ENCODE peak calls at places on chromosomes 2 and 18, in five cellular contexts. A is GM23248, C is adrenal gland, W is H7, N is AG10803. H is an unnamed sample.

GRCh38 chr18:21393986-21394385 is 152.0 kb downstream of the GREB1L start:
- DNase-seq in A (no peak), C (peak; percentile 24), W (no peak), N (no peak), H (peak; percentile 66)

GRCh38 chr2:7813541-7814310 is 868.1 kb upstream of the ID2 start:
- DNase-seq in A (peak; percentile 54), C (no peak), W (no peak), N (no peak), H (peak; percentile 70)

GRCh38 chr2:12501469-12502147 is 215.1 kb upstream of the TRIB2 start:
- DNase-seq in A (peak; percentile 25), C (no peak), W (no peak), N (no peak), H (peak; percentile 34)

GRCh38 chr18:21911551-21911950 is 171.0 kb downstream of the MIB1 start:
- DNase-seq in A (no peak), C (no peak), W (no peak), N (no peak), H (no peak)

GRCh38 chr2:54591551-54591950 is 131.9 kb upstream of the EML6 start:
- DNase-seq in A (no peak), C (no peak), W (no peak), N (no peak), H (no peak)

GRCh38 chr2:102520009-102520408 is 47.0 kb downstream of the SLC9A4 start:
- DNase-seq in A (peak; percentile 44), C (peak; percentile 29), W (peak; percentile 56), N (peak; percentile 4), H (peak; percentile 48)

GRCh38 chr2:45260946-45261345 is 251.7 kb upstream of the SIX2 start:
- DNase-seq in A (no peak), C (no peak), W (no peak), N (no peak), H (no peak)

GRCh38 chr2:72980535-72981217 is 63.4 kb downstream of the EMX1 start:
- DNase-seq in A (peak; percentile 39), C (no peak), W (peak; percentile 75), N (peak; percentile 54), H (no peak)

GRCh38 chr2:223997938-223998337 is 40.7 kb downstream of the MRPL44 start:
- DNase-seq in A (peak; percentile 27), C (no peak), W (no peak), N (peak; percentile 34), H (no peak)

GRCh38 chr18:79832169-79832568 is 34.4 kb downstream of the KCNG2 start:
- DNase-seq in A (no peak), C (no peak), W (no peak), N (no peak), H (no peak)

GRCh38 chr2:173239644-173240043 is 115.0 kb upstream of the CDCA7 start:
- DNase-seq in A (no peak), C (no peak), W (no peak), N (no peak), H (no peak)

GRCh38 chr2:120433816-120434290 is 87.9 kb downstream of the INHBB start:
- DNase-seq in A (no peak), C (no peak), W (no peak), N (no peak), H (no peak)

GRCh38 chr2:120876526-120877280 is 141.0 kb downstream of the GLI2 start:
- DNase-seq in A (no peak), C (peak; percentile 75), W (no peak), N (no peak), H (no peak)

GRCh38 chr2:159144776-159145614 is 141.5 kb downstream of the WDSUB1 start:
- DNase-seq in A (no peak), C (no peak), W (no peak), N (no peak), H (no peak)

GRCh38 chr2:153163055-153163454 is 315.5 kb downstream of the RPRM start:
- DNase-seq in A (peak; percentile 24), C (peak; percentile 44), W (peak; percentile 29), N (no peak), H (peak; percentile 28)

GRCh38 chr2:96344011-96344410 is 8.4 kb downstream of the NCAPH start:
- DNase-seq in A (no peak), C (no peak), W (no peak), N (no peak), H (no peak)

GRCh38 chr2:216495656-216496055 is 3.0 kb upstream of the RPL37A start:
- DNase-seq in A (peak; percentile 73), C (no peak), W (no peak), N (peak; percentile 37), H (peak; percentile 54)

GRCh38 chr2:223959688-223960087 is 2.4 kb downstream of the MRPL44 start:
- DNase-seq in A (peak; percentile 75), C (no peak), W (no peak), N (peak; percentile 56), H (peak; percentile 50)

GRCh38 chr2:59006204-59006603 is 765.1 kb upstream of the FANCL start:
- DNase-seq in A (no peak), C (no peak), W (peak; percentile 10), N (no peak), H (no peak)

GRCh38 chr18:76451475-76452331 is 43.3 kb downstream of the ZNF516 start:
- DNase-seq in A (peak; percentile 66), C (peak; percentile 19), W (no peak), N (no peak), H (peak; percentile 33)

GRCh38 chr2:167651406-167652151 is 595.8 kb downstream of the STK39 start:
- DNase-seq in A (no peak), C (no peak), W (no peak), N (no peak), H (no peak)

GRCh38 chr2:113910110-113910717 is 20.3 kb downstream of the ACTR3 start:
- DNase-seq in A (peak; percentile 60), C (no peak), W (no peak), N (no peak), H (peak; percentile 29)

GRCh38 chr2:191620144-191620543 is 57.8 kb upstream of the NABP1 start:
- DNase-seq in A (peak; percentile 59), C (no peak), W (no peak), N (peak; percentile 82), H (no peak)

GRCh38 chr2:127633556-127634065 is 12.3 kb upstream of the GPR17 start:
- DNase-seq in A (peak; percentile 24), C (no peak), W (no peak), N (no peak), H (no peak)

GRCh38 chr2:119195001-119195400 is 28.6 kb upstream of the STEAP3 start:
- DNase-seq in A (no peak), C (no peak), W (no peak), N (no peak), H (no peak)

GRCh38 chr18:7979714-7980113 is 412.6 kb downstream of the PTPRM start:
- DNase-seq in A (no peak), C (no peak), W (no peak), N (no peak), H (no peak)

GRCh38 chr2:48221846-48222516 is 308.0 kb upstream of the STON1 start:
- DNase-seq in A (no peak), C (no peak), W (no peak), N (no peak), H (peak; percentile 22)

GRCh38 chr2:69589973-69590652 is 53.4 kb downstream of the AAK1 start:
- DNase-seq in A (peak; percentile 63), C (peak; percentile 66), W (no peak), N (no peak), H (peak; percentile 59)
- H3K4me3 ChIP-seq in A (no peak overlapping the region), C (no peak overlapping the region), W (no peak overlapping the region), N (no peak overlapping the region), H (no peak overlapping the region)

DNA sequence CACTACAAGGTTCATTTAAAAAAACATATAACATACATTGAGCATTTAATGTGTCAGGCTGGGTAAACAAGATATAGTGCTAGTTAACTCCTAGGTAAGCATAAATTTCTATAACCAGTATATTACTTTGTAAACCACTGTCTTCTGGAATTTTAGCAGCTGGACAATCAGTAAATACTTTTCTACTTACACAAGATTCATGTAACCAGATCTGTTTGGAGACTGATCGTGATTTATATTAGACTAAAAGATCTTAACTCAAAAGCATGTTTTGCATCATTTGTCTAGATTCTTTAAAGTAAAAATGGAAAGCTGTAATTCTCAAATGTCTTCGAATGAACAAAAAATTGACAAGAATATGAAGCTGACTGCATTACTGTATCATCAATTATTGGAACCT is 941 bp upstream of the SGO2 start:
- DNase-seq in A (no peak), C (no peak), W (no peak), N (peak; percentile 10), H (no peak)
- H3K4me3 ChIP-seq in A (peak overlapping the region; percentile 89), C (no peak overlapping the region), W (no peak overlapping the region), N (no peak overlapping the region), H (peak overlapping the region; percentile 85)

GRCh38 chr2:232523682-232524597 is 2.0 kb upstream of the CHRND start:
- DNase-seq in A (peak; percentile 49), C (no peak), W (peak; percentile 96), N (peak; percentile 13), H (peak; percentile 25)

GRCh38 chr2:232525796-232526195 is at the start of gene CHRND:
- DNase-seq in A (peak; percentile 40), C (peak; percentile 67), W (peak; percentile 82), N (no peak), H (no peak)

GRCh38 chr2:232522855-232523681 is 2.9 kb downstream of the PRSS56 start:
- DNase-seq in A (no peak), C (no peak), W (peak; percentile 82), N (no peak), H (no peak)

GRCh38 chr2:232525199-232525598 is 761 bp upstream of the CHRND start:
- DNase-seq in A (no peak), C (no peak), W (peak; percentile 78), N (no peak), H (no peak)

DNA sequence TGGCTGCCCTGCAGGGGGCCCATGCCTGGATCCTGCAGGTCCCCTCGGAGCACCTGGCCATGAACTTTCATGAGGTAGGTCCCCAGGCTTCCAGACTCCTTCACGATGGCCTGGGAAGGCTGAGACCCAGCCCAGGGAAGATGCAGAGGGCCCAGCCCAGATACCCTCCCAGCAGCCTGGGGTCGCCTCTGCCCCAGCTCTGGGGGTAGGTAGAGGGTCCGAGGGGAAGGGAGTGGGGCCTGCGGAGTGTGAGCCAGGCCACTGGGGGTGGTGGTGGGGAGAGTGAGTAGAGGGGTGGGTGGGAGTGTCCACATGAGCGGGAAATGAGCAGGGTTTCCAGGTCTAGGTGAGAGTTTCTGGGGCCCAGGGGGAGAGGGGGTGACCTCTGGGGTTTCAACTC is 1.2 kb upstream of the CHRND start:
- DNase-seq in A (no peak), C (no peak), W (peak; percentile 71), N (no peak), H (no peak)
- H3K4me3 ChIP-seq in A (no peak overlapping the region), C (no peak overlapping the region), W (no peak overlapping the region), N (no peak overlapping the region), H (no peak overlapping the region)

DNA sequence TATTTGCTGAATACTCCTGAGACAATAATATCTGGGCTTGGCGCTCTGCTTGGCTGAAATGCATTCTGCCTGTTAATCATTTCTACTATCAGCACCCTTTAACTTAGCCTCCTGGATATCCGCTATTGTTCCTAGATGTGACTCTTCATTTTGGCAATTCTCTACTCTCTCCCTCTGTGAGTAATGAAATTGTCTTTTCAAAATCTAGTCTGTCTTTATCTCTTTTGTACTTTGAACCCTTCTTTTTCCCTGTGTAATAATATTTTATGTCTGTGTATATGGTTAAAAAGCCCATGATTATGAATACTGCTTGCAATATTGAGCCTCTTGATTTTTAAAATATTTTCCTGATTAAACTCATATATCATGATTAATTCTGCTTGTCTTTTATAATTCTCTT is 6.2 kb upstream of the REV1 start:
- DNase-seq in A (no peak), C (no peak), W (no peak), N (no peak), H (no peak)
- H3K4me3 ChIP-seq in A (no peak overlapping the region), C (no peak overlapping the region), W (no peak overlapping the region), N (no peak overlapping the region), H (no peak overlapping the region)

GRCh38 chr2:131426727-131427126 is 49.2 kb upstream of the TUBA3D start:
- DNase-seq in A (no peak), C (no peak), W (no peak), N (no peak), H (no peak)
- H3K4me3 ChIP-seq in A (no peak overlapping the region), C (no peak overlapping the region), W (no peak overlapping the region), N (no peak overlapping the region), H (no peak overlapping the region)

H was measured in fibroblast of mammary gland.